ENCODE peak calls at places on chromosome 1, in eight cellular contexts. E is MM.1S, F is psoas muscle, K is transverse colon, A is heart right ventricle, C is mucosa of descending colon, P is A549, Y is uterus. X is an unnamed sample. For H3K4me1, the result is how much of the 10 kb centered on the place peaks cover.

GRCh38 chr1:84758968-84759491 is 68.8 kb upstream of the SSX2IP start:
- DNase-seq in E (no peak), F (no peak), K (no peak), A (no peak), C (no peak), P (no peak), Y (peak), X (peak)

GRCh38 chr1:87916965-87917364 is 588.3 kb downstream of the LMO4 start:
- DNase-seq in E (no peak), F (no peak), K (no peak), A (no peak), C (no peak), P (no peak), Y (no peak), X (no peak)

GRCh38 chr1:204286841-204287387 is 72.8 kb downstream of the PLEKHA6 start:
- DNase-seq in E (peak), F (no peak), K (peak), A (no peak), C (peak), P (peak), Y (no peak), X (peak)

GRCh38 chr1:65319754-65320153 is 10.4 kb downstream of the DNAJC6 start:
- DNase-seq in E (no peak), F (no peak), K (no peak), A (no peak), C (no peak), P (no peak), Y (no peak), X (no peak)

GRCh38 chr1:226723640-226724532 is 15.2 kb downstream of the ITPKB start:
- DNase-seq in E (no peak), F (no peak), K (no peak), A (no peak), C (no peak), P (no peak), Y (peak), X (no peak)

GRCh38 chr1:178531897-178532296 is 19.0 kb downstream of the TEX35 start:
- DNase-seq in E (no peak), F (no peak), K (no peak), A (no peak), C (no peak), P (no peak), Y (no peak), X (peak)

GRCh38 chr1:94105957-94106529 is 14.9 kb downstream of the ABCA4 start:
- DNase-seq in E (peak), F (no peak), K (no peak), A (no peak), C (no peak), P (no peak), Y (no peak), X (no peak)

GRCh38 chr1:75342799-75343198 is 208.6 kb downstream of the LHX8 start:
- DNase-seq in E (no peak), F (no peak), K (no peak), A (no peak), C (no peak), P (no peak), Y (no peak), X (no peak)

GRCh38 chr1:112870887-112871646 is 84.9 kb downstream of the SLC16A1 start:
- DNase-seq in E (no peak), F (no peak), K (no peak), A (no peak), C (peak), P (no peak), Y (no peak), X (no peak)

GRCh38 chr1:22447581-22448215 is 4.0 kb upstream of the ZBTB40 start:
- DNase-seq in E (no peak), F (no peak), K (no peak), A (no peak), C (no peak), P (peak), Y (no peak), X (no peak)

DNA sequence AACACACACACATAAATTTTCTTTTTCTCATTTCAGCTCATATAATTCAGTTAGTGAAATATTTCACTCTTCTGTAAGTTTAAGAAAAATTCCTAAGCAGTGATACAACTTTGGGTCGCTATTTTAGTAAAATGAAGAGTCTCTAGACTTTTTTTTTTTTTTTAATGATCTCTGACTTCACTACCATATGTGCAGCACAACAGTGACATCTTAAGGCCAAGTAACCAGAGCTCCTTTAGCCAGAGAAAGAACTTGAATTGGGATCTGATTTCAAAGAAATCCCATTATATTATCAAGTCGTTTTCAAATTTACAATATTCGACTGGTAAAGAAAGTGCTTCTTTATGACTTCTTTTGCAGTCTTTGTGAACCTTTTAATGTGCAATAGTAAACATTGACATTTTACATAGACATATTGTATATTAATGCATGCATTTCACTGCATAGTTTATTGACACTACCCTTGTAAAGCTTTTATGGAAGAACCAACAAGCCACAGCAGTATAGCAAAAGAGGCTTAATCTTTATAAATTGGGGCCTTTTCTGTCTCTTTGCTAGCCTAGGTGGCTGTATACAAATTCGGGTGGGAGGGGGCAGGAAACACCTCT is 62.2 kb downstream of the LRRC40 start:
- DNase-seq in E (no peak), F (no peak), K (no peak), A (no peak), C (no peak), P (no peak), Y (no peak), X (no peak)
- TF ChIP-seq CTCF in E (no peak), F (peak), K (no peak), A (no peak), C (no peak), P (no peak), Y (no peak), X (no peak)

GRCh38 chr1:18954270-18955071 is 2.0 kb downstream of the IFFO2 start:
- DNase-seq in E (no peak), F (no peak), K (no peak), A (no peak), C (no peak), P (no peak), Y (no peak), X (no peak)
- H3K4me1 ChIP-seq in E (under half), F (under half), K (half or more), A (under half), C (under half), P (half or more), Y (under half), X (half or more)

GRCh38 chr1:203202431-203203245 is 16.1 kb upstream of the CHI3L1 start:
- DNase-seq in E (no peak), F (peak), K (peak), A (peak), C (peak), P (no peak), Y (peak), X (peak)
- H3K4me3 ChIP-seq in E (no peak), F (no peak), K (no peak), A (no peak), C (no peak), P (no peak), Y (no peak), X (no peak)

GRCh38 chr1:72557446-72558049 is 275.2 kb upstream of the NEGR1 start:
- DNase-seq in E (no peak), F (no peak), K (no peak), A (no peak), C (no peak), P (no peak), Y (no peak), X (no peak)
- TF ChIP-seq CTCF in E (peak), F (no peak), K (no peak), A (no peak), C (no peak), P (no peak), Y (no peak), X (no peak)

DNA sequence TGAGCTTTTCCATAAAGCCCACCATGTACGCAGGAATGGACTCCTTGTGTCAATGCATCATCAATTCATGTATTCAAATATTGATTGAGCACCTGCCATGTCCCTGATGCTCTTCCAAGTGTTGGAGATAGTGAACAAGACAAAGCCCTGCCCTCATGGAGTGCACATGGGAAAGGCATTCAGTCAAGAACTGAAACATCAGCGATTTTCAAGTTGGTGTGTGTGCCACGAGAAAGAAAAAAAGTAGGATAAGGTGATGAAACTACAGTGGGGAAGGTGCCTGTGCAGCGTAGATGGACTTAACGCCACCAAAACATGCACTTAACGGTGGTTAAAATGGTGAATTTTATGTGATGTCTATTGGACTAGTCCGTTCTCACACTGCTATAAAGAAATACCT is 432.7 kb upstream of the VAMP3 start:
- DNase-seq in E (no peak), F (no peak), K (no peak), A (no peak), C (no peak), P (no peak), Y (no peak), X (no peak)
- H3K4me1 ChIP-seq in E (under half), F (under half), K (under half), A (under half), C (under half), P (half or more), Y (under half), X (under half)

GRCh38 chr1:2529776-2530500 is at the start of gene HES5:
- DNase-seq in E (no peak), F (no peak), K (peak), A (peak), C (peak), P (no peak), Y (no peak), X (no peak)
- H3K4me3 ChIP-seq in E (no peak), F (peak), K (peak), A (peak), C (no peak), P (no peak), Y (no peak), X (peak)

GRCh38 chr1:232529747-232530146 is 100.2 kb downstream of the SIPA1L2 start:
- DNase-seq in E (no peak), F (no peak), K (no peak), A (no peak), C (no peak), P (no peak), Y (no peak), X (no peak)
- TF ChIP-seq CTCF in E (no peak), F (no peak), K (no peak), A (no peak), C (no peak), P (no peak), Y (no peak), X (no peak)

DNA sequence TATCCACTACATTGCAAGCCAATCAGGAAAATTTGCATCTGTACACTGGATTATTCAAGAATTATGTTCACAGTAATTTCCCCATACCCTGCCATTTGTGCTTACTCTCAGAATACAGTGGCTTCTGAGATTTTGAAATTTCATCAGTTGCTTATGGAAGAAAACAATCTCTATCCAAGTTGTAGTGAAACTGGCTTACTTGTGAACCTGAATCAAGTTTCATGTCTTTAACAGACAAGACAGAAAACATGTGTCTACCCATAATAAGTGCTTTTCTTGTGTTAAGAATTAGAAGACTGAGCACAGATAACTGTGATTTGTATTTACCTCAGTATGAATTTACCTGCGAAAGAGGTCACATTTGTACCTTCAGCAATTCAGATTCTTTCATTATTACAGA is 672.7 kb upstream of the ADGRL2 start:
- DNase-seq in E (peak), F (no peak), K (no peak), A (no peak), C (no peak), P (no peak), Y (no peak), X (no peak)
- H3K4me1 ChIP-seq in E (under half), F (under half), K (under half), A (under half), C (under half), P (under half), Y (under half), X (under half)

X was measured in upper lobe of left lung.